ENCODE peak calls at places on chromosomes 16 and 17, in eight cellular contexts. E, N, P, A, O, D, V and R are unnamed samples.

GRCh38 chr17:65885484-65885883 is 306.4 kb downstream of the CEP112 start:
- DNase-seq in E (no peak), D (no peak), O (no peak), N (no peak), P (no peak), V (no peak), A (no peak), R (no peak)

GRCh38 chr17:39193346-39193745 is 4.1 kb downstream of the CACNB1 start:
- DNase-seq in D (no peak), V (no peak), O (no peak), P (no peak), E (no peak), A (no peak), N (no peak), R (peak)

GRCh38 chr16:81201267-81201666 is 37.2 kb upstream of the BCO1 start:
- DNase-seq in P (no peak), V (no peak), D (no peak), O (no peak), A (no peak), E (no peak), N (no peak), R (no peak)

GRCh38 chr16:68756250-68757051 is 19.4 kb downstream of the CDH1 start:
- DNase-seq in A (no peak), D (no peak), P (no peak), O (peak), V (no peak), E (peak), N (peak), R (peak)

GRCh38 chr17:49746791-49747490 is 17.0 kb downstream of the FAM117A start:
- DNase-seq in D (no peak), V (no peak), O (peak), N (no peak), E (no peak), A (no peak), P (no peak), R (peak)

GRCh38 chr17:1058423-1059130 is 61.6 kb downstream of the TIMM22 start:
- DNase-seq in V (peak), P (peak), N (peak), D (no peak), E (peak), A (peak), O (no peak), R (peak)

GRCh38 chr17:13088666-13089065 is 70.8 kb upstream of the ELAC2 start:
- DNase-seq in O (no peak), A (no peak), P (no peak), E (no peak), N (no peak), V (no peak), D (no peak), R (no peak)

GRCh38 chr17:37744961-37745800 is at the start of gene HNF1B:
- DNase-seq in D (no peak), A (no peak), V (peak), E (no peak), N (peak), O (no peak), P (no peak), R (no peak)

GRCh38 chr16:67565470-67566100 is 3.3 kb downstream of the CTCF start:
- DNase-seq in O (no peak), N (no peak), V (no peak), D (no peak), P (no peak), E (no peak), A (no peak), R (no peak)

GRCh38 chr17:57645950-57646686 is 99.0 kb downstream of the CCDC182 start:
- DNase-seq in D (no peak), N (no peak), V (no peak), P (no peak), O (no peak), A (no peak), E (no peak), R (peak)

GRCh38 chr16:90026135-90026534 is 6.9 kb upstream of the DBNDD1 start:
- DNase-seq in A (no peak), P (no peak), E (no peak), V (no peak), N (no peak), O (no peak), D (no peak), R (peak)

GRCh38 chr17:40268141-40268712 is 19.5 kb upstream of the CDC6 start:
- DNase-seq in D (no peak), N (no peak), E (no peak), O (no peak), A (no peak), V (peak), P (no peak), R (no peak)

GRCh38 chr17:47745037-47745380 is 12.0 kb downstream of the TBX21 start:
- DNase-seq in E (no peak), N (no peak), P (no peak), O (no peak), V (no peak), A (peak), D (no peak), R (no peak)
- H3K4me3 ChIP-seq in E (no peak), N (no peak), P (no peak), O (no peak), V (no peak), A (no peak), D (no peak), R (no peak)

DNA sequence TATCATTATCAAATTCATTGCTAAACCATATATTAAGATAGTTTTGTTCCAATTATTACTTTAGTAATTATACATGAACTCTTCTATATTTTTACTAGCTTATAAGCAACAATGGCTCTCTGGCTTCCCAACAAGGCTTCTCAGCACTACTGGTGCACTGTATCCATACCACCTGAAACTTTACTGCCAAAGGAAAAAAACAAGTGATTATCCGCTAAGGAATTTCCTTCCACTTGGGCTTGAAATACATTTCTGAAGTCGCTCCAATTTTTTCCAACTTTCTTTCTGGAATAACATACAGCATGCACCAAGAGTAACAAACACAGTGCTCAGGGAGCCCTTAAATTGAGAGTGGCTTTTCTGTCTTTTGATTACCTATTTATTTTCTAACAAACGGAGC is 2.1 kb downstream of the CSNK2A2 start:
- DNase-seq in E (no peak), O (no peak), N (no peak), P (peak), A (no peak), D (no peak), V (no peak), R (no peak)
- TF ChIP-seq MAX in E (no peak), O (no peak), N (no peak), P (no peak), A (no peak), D (no peak), V (no peak), R (no peak)

GRCh38 chr16:71540-72341 is 690 bp downstream of the RHBDF1 start:
- DNase-seq in P (peak), N (peak), A (peak), O (no peak), D (no peak), E (peak), V (peak), R (no peak)
- TF ChIP-seq POLR2A in P (no peak), N (no peak), A (no peak), O (no peak), D (no peak), E (no peak), V (no peak), R (no peak)

DNA sequence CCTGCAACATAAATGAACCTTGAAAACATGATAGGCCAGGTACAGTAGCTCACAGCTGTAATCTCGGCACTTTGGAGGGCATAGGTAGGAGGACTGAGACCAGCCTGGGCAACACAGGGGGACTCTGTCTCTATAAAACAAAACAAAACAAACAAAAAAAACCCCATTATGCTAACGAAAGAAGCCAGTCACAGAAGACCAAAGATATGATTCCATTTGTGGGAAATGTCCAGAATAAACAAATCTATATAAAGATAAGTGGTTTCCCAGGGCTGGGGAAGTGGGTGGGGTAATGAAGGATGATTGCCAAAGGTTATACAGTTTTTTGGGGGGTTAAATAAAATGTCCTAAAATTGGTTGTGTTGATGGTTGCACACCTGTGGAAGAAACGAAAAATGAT is 36.5 kb upstream of the SIAH1 start:
- DNase-seq in P (no peak), E (no peak), N (no peak), D (no peak), V (no peak), O (no peak), A (no peak), R (no peak)
- H3K4me3 ChIP-seq in P (no peak), E (no peak), N (no peak), D (no peak), V (no peak), O (no peak), A (no peak), R (no peak)